ENCODE peak calls at places on chromosomes 16 and 17, in five cellular contexts. G is K562, B is GM12878, F is H1, D is HepG2. Z is an unnamed sample.

GRCh38 chr17:79444226-79444625 is 166.6 kb downstream of the RBFOX3 start:
- DNase-seq in F (no peak), B (no peak), G (no peak), D (no peak), Z (no peak)

GRCh38 chr17:53516643-53517042 is 306.1 kb upstream of the KIF2B start:
- DNase-seq in B (no peak), G (peak), D (no peak), F (no peak), Z (no peak)

GRCh38 chr16:678858-679807 is 1.1 kb upstream of the STUB1 start:
- DNase-seq in F (peak), B (no peak), D (peak), G (peak), Z (no peak)

GRCh38 chr16:38941-39892 is 14.2 kb downstream of the POLR3K start:
- DNase-seq in B (peak), D (no peak), F (no peak), G (no peak), Z (no peak)

GRCh38 chr16:47045459-47045858 is 72.0 kb upstream of the DNAJA2 start:
- DNase-seq in F (no peak), D (no peak), G (no peak), B (no peak), Z (no peak)

GRCh38 chr17:80173916-80174315 is 4.1 kb downstream of the CARD14 start:
- DNase-seq in G (no peak), F (no peak), D (no peak), B (no peak), Z (no peak)

GRCh38 chr16:87308826-87309225 is 8.4 kb downstream of the C16orf95 start:
- DNase-seq in G (no peak), F (no peak), D (no peak), B (no peak), Z (no peak)

GRCh38 chr17:36459045-36459444 is 27.4 kb upstream of the ZNHIT3 start:
- DNase-seq in G (no peak), F (no peak), B (no peak), D (no peak), Z (no peak)

GRCh38 chr17:45428954-45429337 is 3.7 kb downstream of the ARHGAP27 start:
- DNase-seq in F (no peak), B (no peak), G (no peak), D (no peak), Z (no peak)

GRCh38 chr17:61409301-61410099 is 9.9 kb downstream of the TBX2 start:
- DNase-seq in G (peak), D (no peak), F (peak), B (no peak), Z (peak)
- TF ChIP-seq EZH2 in G (no peak), D (no peak), F (no peak), B (peak), Z (no peak)

GRCh38 chr17:19759934-19760530 is 11.9 kb upstream of the ALDH3A1 start:
- DNase-seq in F (no peak), D (no peak), B (no peak), G (no peak), Z (no peak)
- TF ChIP-seq SRF in F (no peak), D (no peak), B (no peak), G (no peak), Z (no peak)

GRCh38 chr17:49457564-49458535 is 37.2 kb upstream of the NGFR start:
- DNase-seq in D (no peak), F (no peak), G (no peak), B (no peak), Z (no peak)
- TF ChIP-seq EZH2 in D (no peak), F (no peak), G (no peak), B (no peak), Z (no peak)

GRCh38 chr17:76134911-76135809 is 5.9 kb downstream of the FOXJ1 start:
- DNase-seq in D (no peak), B (no peak), F (peak), G (no peak), Z (no peak)
- TF ChIP-seq SRF in D (no peak), B (no peak), F (no peak), G (no peak), Z (no peak)

GRCh38 chr16:89052191-89052787 is 41.4 kb upstream of the ACSF3 start:
- DNase-seq in B (no peak), F (no peak), D (no peak), G (no peak), Z (no peak)
- TF ChIP-seq EZH2 in B (no peak), F (no peak), D (no peak), G (no peak), Z (no peak)

DNA sequence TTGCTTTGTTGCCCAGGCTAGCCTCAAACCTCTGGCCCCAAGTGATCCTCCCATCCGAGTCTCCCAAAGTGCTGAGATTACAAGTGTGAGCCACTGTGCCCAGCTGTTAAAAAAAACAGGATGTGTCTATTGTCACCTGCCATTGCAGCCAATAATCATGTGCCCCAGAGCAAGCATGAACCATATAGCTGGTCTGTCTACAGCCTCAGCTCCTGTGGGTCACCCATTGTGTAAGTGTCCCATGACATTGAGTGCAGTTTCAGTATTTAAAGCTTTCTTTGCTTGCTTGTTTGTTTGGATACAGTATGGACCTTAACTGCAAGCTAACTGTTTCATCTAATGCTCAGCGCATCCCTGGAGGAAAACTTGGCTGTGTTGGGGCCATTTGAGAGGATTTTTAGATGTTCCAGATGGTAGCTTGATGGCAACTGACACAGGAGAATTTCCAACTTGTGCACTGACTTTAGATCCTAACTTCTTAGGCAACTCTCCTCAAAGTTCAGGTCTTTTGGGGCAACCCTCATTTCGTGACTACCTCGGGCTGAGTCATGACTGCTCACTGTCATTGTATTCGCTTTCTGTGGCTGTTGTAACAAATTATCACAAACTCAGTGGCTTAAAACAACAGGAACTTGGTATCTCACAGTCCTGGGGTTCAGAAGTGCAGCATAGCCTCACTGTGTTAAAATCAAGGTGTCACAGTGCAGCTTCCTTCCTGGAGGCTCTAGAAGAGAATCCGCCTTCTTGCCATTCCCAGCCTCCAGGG is 30.3 kb upstream of the ADORA2B start:
- DNase-seq in G (no peak), B (no peak), F (no peak), D (no peak), Z (no peak)
- TF ChIP-seq SRF in G (no peak), B (no peak), F (no peak), D (no peak), Z (no peak)

Z was measured in HCT116.